ENCODE peak calls at places on chromosome 2, in five cellular contexts. B is body of pancreas, K is T-helper 17 cell, G is left cardiac atrium, N is AG04450. U is an unnamed sample.

GRCh38 chr2:75289771-75290170 is 90.5 kb upstream of the TACR1 start:
- DNase-seq in N (no peak), G (no peak), K (no peak), B (no peak), U (no peak)

GRCh38 chr2:86442642-86443005 is 1.5 kb downstream of the KDM3A start:
- DNase-seq in N (peak), G (peak), B (peak), K (peak), U (peak)

GRCh38 chr2:207974214-207974600 is 51.1 kb downstream of the PLEKHM3 start:
- DNase-seq in G (no peak), K (no peak), N (no peak), B (no peak), U (no peak)

GRCh38 chr2:73089270-73090030 is 17.9 kb upstream of the SFXN5 start:
- DNase-seq in N (peak), G (peak), K (no peak), B (peak), U (no peak)

GRCh38 chr2:7384773-7385349 is 467.6 kb downstream of the RNF144A start:
- DNase-seq in N (no peak), G (no peak), K (no peak), B (no peak), U (no peak)

GRCh38 chr2:119468154-119468955 is 36.7 kb downstream of the TMEM37 start:
- DNase-seq in B (no peak), N (no peak), K (no peak), G (no peak), U (no peak)

GRCh38 chr2:189681903-189682302 is 7.4 kb downstream of the ANKAR start:
- DNase-seq in N (no peak), B (no peak), K (no peak), G (no peak), U (no peak)

GRCh38 chr2:217017788-217018187 is 157.9 kb upstream of the TNP1 start:
- DNase-seq in B (no peak), K (no peak), G (no peak), N (no peak), U (no peak)

GRCh38 chr2:127661072-127661618 is 14.2 kb downstream of the LIMS2 start:
- DNase-seq in G (no peak), K (no peak), B (no peak), N (no peak), U (no peak)

GRCh38 chr2:888211-888801 is 62.3 kb upstream of the SNTG2 start:
- DNase-seq in K (no peak), B (no peak), N (no peak), G (no peak), U (no peak)

GRCh38 chr2:234880551-234881211 is 71.1 kb upstream of the SH3BP4 start:
- DNase-seq in N (peak), B (peak), G (no peak), K (no peak), U (no peak)

GRCh38 chr2:185782223-185782769 is 43.7 kb downstream of the FSIP2 start:
- DNase-seq in N (no peak), K (no peak), G (no peak), B (no peak), U (no peak)

GRCh38 chr2:180776924-180777323 is 203.5 kb upstream of the UBE2E3 start:
- DNase-seq in G (no peak), N (no peak), B (no peak), K (no peak), U (no peak)

GRCh38 chr2:145593280-145593679 is 1073.4 kb upstream of the ZEB2 start:
- DNase-seq in N (no peak), K (no peak), G (no peak), B (no peak), U (no peak)

GRCh38 chr2:238954841-238955521 is 107.1 kb downstream of the TWIST2 start:
- DNase-seq in G (no peak), B (no peak), N (no peak), K (no peak), U (no peak)

GRCh38 chr2:8247905-8248622 is 433.8 kb upstream of the ID2 start:
- DNase-seq in G (no peak), B (no peak), K (no peak), N (no peak), U (no peak)

GRCh38 chr2:226135861-226136548 is 663.6 kb downstream of the IRS1 start:
- DNase-seq in G (no peak), K (no peak), B (no peak), N (no peak), U (no peak)

GRCh38 chr2:157838442-157839161 is 37.5 kb downstream of the ACVR1 start:
- DNase-seq in B (peak), N (peak), G (peak), K (no peak), U (no peak)

GRCh38 chr2:213065583-213066444 is 85.6 kb downstream of the IKZF2 start:
- DNase-seq in N (peak), G (peak), K (no peak), B (peak), U (no peak)

GRCh38 chr2:17000083-17000482 is 334.4 kb upstream of the CYRIA start:
- DNase-seq in K (no peak), N (no peak), G (no peak), B (no peak), U (no peak)

GRCh38 chr2:11056614-11057013 is 98.7 kb upstream of the SLC66A3 start:
- DNase-seq in G (no peak), K (no peak), B (no peak), N (peak), U (no peak)

GRCh38 chr2:223019987-223020717 is 31.8 kb upstream of the KCNE4 start:
- DNase-seq in G (no peak), N (no peak), B (no peak), K (no peak), U (no peak)

GRCh38 chr2:24111407-24111861 is 11.7 kb downstream of the PFN4 start:
- DNase-seq in B (no peak), N (no peak), K (no peak), G (no peak), U (no peak)

GRCh38 chr2:12057436-12058166 is 311.2 kb downstream of the LPIN1 start:
- DNase-seq in B (no peak), G (peak), N (no peak), K (no peak), U (no peak)

GRCh38 chr2:61179701-61180639 is 18.0 kb downstream of the C2orf74 start:
- DNase-seq in K (no peak), G (peak), N (no peak), B (peak), U (no peak)

GRCh38 chr2:160574472-160575140 is 81.0 kb upstream of the RBMS1 start:
- DNase-seq in B (no peak), K (no peak), G (no peak), N (peak), U (no peak)

GRCh38 chr2:104788721-104789446 is 65.0 kb upstream of the POU3F3 start:
- DNase-seq in N (no peak), G (no peak), K (no peak), B (no peak), U (no peak)

U was measured in T-helper 1 cell.